ENCODE peak calls at places on chromosomes 12 and 14, in seven cellular contexts. P is B cell, G is esophagus squamous epithelium, W is progenitor cell of endocrine pancreas, K is GM23338, N is fibroblast of mammary gland, X is lower lobe of right lung. M is an unnamed sample.

GRCh38 chr12:32104572-32105355 is 1.9 kb upstream of the BICD1 start:
- DNase-seq in P (no peak), G (no peak), W (no peak), K (no peak), N (no peak), X (no peak), M (no peak)

GRCh38 chr14:39731912-39732311 is 299.7 kb upstream of the FBXO33 start:
- DNase-seq in P (no peak), G (no peak), W (no peak), K (peak; percentile 60), N (no peak), X (no peak), M (no peak)

GRCh38 chr12:90003688-90004087 is 295.1 kb upstream of the ATP2B1 start:
- DNase-seq in P (no peak), G (no peak), W (no peak), K (no peak), N (no peak), X (no peak), M (no peak)

GRCh38 chr12:15756822-15757221 is 32.4 kb downstream of the EPS8 start:
- DNase-seq in P (no peak), G (no peak), W (no peak), K (no peak), N (peak; percentile 63), X (no peak), M (no peak)

GRCh38 chr14:53295985-53296582 is 143.0 kb upstream of the DDHD1 start:
- DNase-seq in P (no peak), G (no peak), W (no peak), K (peak; percentile 76), N (peak; percentile 59), X (no peak), M (peak; percentile 23)

GRCh38 chr12:88706286-88706685 is 126.0 kb upstream of the KITLG start:
- DNase-seq in P (no peak), G (no peak), W (no peak), K (no peak), N (peak; percentile 51), X (no peak), M (no peak)

GRCh38 chr12:61870658-61871559 is 389.3 kb upstream of the USP15 start:
- DNase-seq in P (no peak), G (no peak), W (no peak), K (no peak), N (peak; percentile 4), X (no peak), M (no peak)

GRCh38 chr12:28222081-28222700 is 31.9 kb downstream of the CCDC91 start:
- DNase-seq in P (no peak), G (no peak), W (no peak), K (no peak), N (no peak), X (no peak), M (no peak)

GRCh38 chr14:85316701-85317100 is 213.2 kb upstream of the FLRT2 start:
- DNase-seq in P (no peak), G (no peak), W (no peak), K (no peak), N (peak; percentile 61), X (no peak), M (no peak)

GRCh38 chr12:89117448-89118034 is 234.8 kb downstream of the DUSP6 start:
- DNase-seq in P (no peak), G (no peak), W (no peak), K (no peak), N (no peak), X (peak; percentile 38), M (no peak)

GRCh38 chr12:2402180-2402579 is 349.4 kb downstream of the CACNA1C start:
- DNase-seq in P (no peak), G (no peak), W (no peak), K (no peak), N (no peak), X (no peak), M (no peak)

GRCh38 chr14:24032727-24033418 is 18.9 kb upstream of the CARMIL3 start:
- DNase-seq in P (no peak), G (no peak), W (no peak), K (no peak), N (peak; percentile 95), X (no peak), M (no peak)

GRCh38 chr12:15584366-15585041 is 204.7 kb downstream of the EPS8 start:
- DNase-seq in P (peak; percentile 57), G (no peak), W (no peak), K (peak; percentile 74), N (peak; percentile 83), X (no peak), M (peak; percentile 24)

GRCh38 chr14:104383931-104384775 is 195.4 kb upstream of the C14orf180 start:
- DNase-seq in P (no peak), G (no peak), W (no peak), K (no peak), N (no peak), X (no peak), M (no peak)

GRCh38 chr14:93231129-93231979 is 24.3 kb downstream of the UBR7 start:
- DNase-seq in P (no peak), G (no peak), W (no peak), K (no peak), N (peak; percentile 66), X (no peak), M (peak; percentile 40)

GRCh38 chr14:50210074-50210473 is 21.3 kb downstream of the SOS2 start:
- DNase-seq in P (no peak), G (no peak), W (no peak), K (no peak), N (no peak), X (no peak), M (no peak)

GRCh38 chr12:118743896-118744700 is 237.2 kb upstream of the SRRM4 start:
- DNase-seq in P (no peak), G (no peak), W (no peak), K (no peak), N (no peak), X (no peak), M (no peak)

GRCh38 chr12:104579716-104580495 is 123.2 kb downstream of the CHST11 start:
- DNase-seq in P (no peak), G (no peak), W (no peak), K (no peak), N (peak; percentile 47), X (no peak), M (no peak)

GRCh38 chr12:74515849-74516248 is 21.8 kb upstream of the ATXN7L3B start:
- DNase-seq in P (no peak), G (no peak), W (no peak), K (no peak), N (no peak), X (no peak), M (no peak)

GRCh38 chr12:45268672-45269406 is 52.9 kb downstream of the ANO6 start:
- DNase-seq in P (no peak), G (no peak), W (no peak), K (peak; percentile 58), N (peak; percentile 87), X (peak; percentile 68), M (peak; percentile 20)
- TF ChIP-seq CTCF in P (no peak), G (peak; percentile 37), W (peak; percentile 58), K (peak; percentile 65), N (peak; percentile 44), X (peak; percentile 41), M (peak; percentile 31)

DNA sequence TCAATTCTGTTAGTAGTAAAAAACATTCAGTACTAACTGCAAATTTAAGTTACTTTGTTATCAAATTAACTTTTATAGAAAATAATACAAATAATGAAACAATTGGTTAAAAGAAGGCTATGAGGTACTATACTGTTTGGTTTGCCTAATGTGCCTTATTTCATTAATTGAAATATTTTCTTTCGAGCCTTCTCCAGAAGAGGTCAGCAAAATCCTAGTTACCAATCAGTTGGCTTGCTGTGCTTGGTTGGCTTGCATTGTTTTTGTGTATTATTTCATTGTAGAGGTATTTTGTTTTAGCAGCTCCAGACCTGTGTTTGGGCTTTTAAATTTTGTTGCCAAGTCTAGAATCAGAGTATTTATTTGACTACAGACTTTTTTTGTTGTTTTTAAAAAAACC is 68.5 kb downstream of the AEBP2 start:
- DNase-seq in P (no peak), G (no peak), W (no peak), K (no peak), N (peak; percentile 45), X (no peak), M (no peak)
- TF ChIP-seq CTCF in P (no peak), G (no peak), W (peak; percentile 18), K (peak; percentile 15), N (peak; percentile 38), X (peak; percentile 28), M (no peak)

GRCh38 chr12:26465419-26466097 is 270.2 kb downstream of the SSPN start:
- DNase-seq in P (no peak), G (no peak), W (no peak), K (peak; percentile 57), N (peak; percentile 8), X (no peak), M (no peak)
- TF ChIP-seq CTCF in P (no peak), G (no peak), W (peak; percentile 16), K (peak; percentile 41), N (no peak), X (no peak), M (no peak)

GRCh38 chr14:64447890-64448667 is 17.2 kb upstream of the AKAP5 start:
- DNase-seq in P (no peak), G (no peak), W (no peak), K (no peak), N (no peak), X (no peak), M (no peak)

GRCh38 chr14:64444140-64444539 is 21.2 kb upstream of the AKAP5 start:
- DNase-seq in P (no peak), G (no peak), W (no peak), K (no peak), N (no peak), X (no peak), M (no peak)

GRCh38 chr14:64442300-64442988 is 22.9 kb upstream of the AKAP5 start:
- DNase-seq in P (no peak), G (no peak), W (no peak), K (no peak), N (no peak), X (no peak), M (no peak)

GRCh38 chr14:64440494-64440893 is 24.8 kb upstream of the AKAP5 start:
- DNase-seq in P (no peak), G (no peak), W (no peak), K (no peak), N (peak; percentile 74), X (no peak), M (no peak)

GRCh38 chr14:64444984-64445845 is 20.1 kb upstream of the AKAP5 start:
- DNase-seq in P (peak; percentile 70), G (no peak), W (no peak), K (no peak), N (peak; percentile 72), X (no peak), M (peak; percentile 85)
- TF ChIP-seq CTCF in P (no peak), G (no peak), W (no peak), K (no peak), N (no peak), X (no peak), M (no peak)

GRCh38 chr14:35332517-35333346 is 40.5 kb downstream of the PSMA6 start:
- DNase-seq in P (no peak), G (no peak), W (no peak), K (peak; percentile 19), N (peak; percentile 17), X (no peak), M (peak; percentile 38)
- TF ChIP-seq CTCF in P (no peak), G (no peak), W (no peak), K (no peak), N (no peak), X (no peak), M (no peak)

M was measured in GM13977.